ENCODE peak calls at places on chromosomes 6 and 20, in nine cellular contexts. P is cardiac muscle cell, R is DND-41, G is BE2C, I is GM12878, U is colonic mucosa, O is lower lobe of right lung, T is nephron progenitor cell, C is A549. A is an unnamed sample.

GRCh38 chr20:23625236-23625964 is 12.4 kb downstream of the CST3 start:
- DNase-seq in U (peak; percentile 12), I (no peak), G (no peak), T (no peak), C (no peak), P (peak; percentile 47), R (no peak), O (no peak), A (no peak)

GRCh38 chr6:16086970-16087369 is 41.9 kb upstream of the MYLIP start:
- DNase-seq in O (no peak), C (no peak), R (no peak), G (no peak), P (no peak), T (no peak), I (no peak), U (no peak), A (no peak)

GRCh38 chr20:2948968-2949367 is 75.7 kb downstream of the PTPRA start:
- DNase-seq in P (no peak), G (no peak), C (no peak), I (no peak), U (no peak), R (no peak), T (no peak), O (no peak), A (no peak)

GRCh38 chr6:90790696-90791095 is 203.8 kb upstream of the MAP3K7 start:
- DNase-seq in O (no peak), G (no peak), C (no peak), T (no peak), P (peak; percentile 30), R (no peak), U (no peak), I (no peak), A (no peak)

GRCh38 chr6:37624606-37625574 is 72.8 kb downstream of the MDGA1 start:
- DNase-seq in P (peak; percentile 53), U (peak; percentile 87), C (no peak), G (peak; percentile 78), O (peak; percentile 81), R (no peak), I (no peak), T (no peak), A (no peak)

GRCh38 chr6:109527989-109528388 is 45.0 kb upstream of the ZBTB24 start:
- DNase-seq in R (no peak), T (no peak), P (peak; percentile 15), U (no peak), O (no peak), I (no peak), G (no peak), C (peak; percentile 17), A (peak; percentile 19)

GRCh38 chr6:166308769-166309589 is 787 bp upstream of the PRR18 start:
- DNase-seq in C (no peak), T (no peak), U (no peak), G (no peak), O (no peak), I (no peak), R (no peak), P (no peak), A (no peak)

GRCh38 chr20:4730782-4731181 is 9.1 kb downstream of the PRND start:
- DNase-seq in U (no peak), O (no peak), I (no peak), C (no peak), R (peak; percentile 15), G (no peak), P (peak; percentile 48), T (peak; percentile 21), A (no peak)

GRCh38 chr20:33732166-33732970 is 572 bp downstream of the ZNF341 start:
- DNase-seq in U (peak; percentile 88), C (peak; percentile 89), I (peak; percentile 32), R (peak; percentile 91), G (peak; percentile 93), P (no peak), O (peak; percentile 93), T (no peak), A (peak; percentile 93)

GRCh38 chr6:14612016-14612415 is 494.4 kb downstream of the CD83 start:
- DNase-seq in R (no peak), T (no peak), I (no peak), U (no peak), O (no peak), C (no peak), P (peak; percentile 14), G (no peak), A (no peak)

GRCh38 chr6:14276667-14277404 is 159.3 kb downstream of the CD83 start:
- DNase-seq in T (no peak), U (no peak), C (no peak), G (no peak), R (peak; percentile 69), O (no peak), I (peak; percentile 54), P (no peak), A (peak; percentile 89)

GRCh38 chr20:8870652-8871051 is 198.2 kb upstream of the PLCB4 start:
- DNase-seq in P (no peak), G (no peak), U (no peak), C (no peak), O (no peak), T (no peak), I (no peak), R (no peak), A (no peak)

GRCh38 chr6:65818576-65818975 is 111.5 kb upstream of the EYS start:
- DNase-seq in T (no peak), R (no peak), P (no peak), C (no peak), I (no peak), O (no peak), U (no peak), G (no peak), A (no peak)

GRCh38 chr6:78810146-78810545 is 57.2 kb upstream of the IRAK1BP1 start:
- DNase-seq in U (peak; percentile 50), G (peak; percentile 20), P (peak; percentile 47), I (no peak), C (peak; percentile 23), T (peak; percentile 19), O (no peak), R (no peak), A (no peak)

GRCh38 chr20:57657537-57658446 is 37.6 kb upstream of the ZBP1 start:
- DNase-seq in G (no peak), U (peak; percentile 46), P (no peak), O (peak; percentile 65), C (no peak), I (no peak), T (no peak), R (peak; percentile 83), A (peak; percentile 16)

GRCh38 chr20:1741309-1742048 is 83.9 kb upstream of the SIRPG start:
- DNase-seq in R (no peak), P (no peak), C (no peak), O (no peak), I (no peak), G (no peak), U (no peak), T (no peak), A (no peak)

GRCh38 chr6:168155821-168156741 is 77.1 kb upstream of the FRMD1 start:
- DNase-seq in G (no peak), I (no peak), T (no peak), P (no peak), C (no peak), R (no peak), O (no peak), U (peak; percentile 41), A (no peak)

GRCh38 chr6:168156742-168157265 is 77.8 kb upstream of the FRMD1 start:
- DNase-seq in R (no peak), O (no peak), U (peak; percentile 18), T (no peak), P (no peak), C (no peak), G (no peak), I (no peak), A (no peak)

GRCh38 chr6:168152306-168152963 is 73.4 kb upstream of the FRMD1 start:
- DNase-seq in T (no peak), P (no peak), I (no peak), G (no peak), R (no peak), U (peak; percentile 12), O (no peak), C (no peak), A (no peak)

GRCh38 chr6:168155193-168155592 is 76.2 kb upstream of the FRMD1 start:
- DNase-seq in I (no peak), C (peak; percentile 48), R (no peak), G (no peak), P (peak; percentile 42), U (no peak), T (no peak), O (no peak), A (no peak)

GRCh38 chr6:168154263-168154917 is 75.4 kb upstream of the FRMD1 start:
- DNase-seq in C (no peak), U (peak; percentile 57), G (no peak), O (no peak), R (no peak), T (no peak), P (no peak), I (no peak), A (no peak)
- TF ChIP-seq CTCF in C (no peak), U (no peak), G (no peak), O (no peak), R (no peak), T (no peak), P (no peak), I (no peak), A (no peak)

GRCh38 chr6:101395345-101395744 is 1.8 kb downstream of the GRIK2 start:
- DNase-seq in P (no peak), R (no peak), O (no peak), U (no peak), C (no peak), I (no peak), G (no peak), T (no peak), A (no peak)
- TF ChIP-seq CTCF in P (peak; percentile 23), R (peak; percentile 17), O (no peak), U (no peak), C (no peak), I (no peak), G (peak; percentile 34), T (no peak), A (peak; percentile 50)

GRCh38 chr6:11784341-11784740 is 5.7 kb upstream of the ADTRP start:
- DNase-seq in P (no peak), I (no peak), G (no peak), O (no peak), R (no peak), C (no peak), U (no peak), T (no peak), A (no peak)
- TF ChIP-seq CTCF in P (no peak), I (no peak), G (no peak), O (no peak), R (no peak), C (no peak), U (no peak), T (no peak), A (no peak)

DNA sequence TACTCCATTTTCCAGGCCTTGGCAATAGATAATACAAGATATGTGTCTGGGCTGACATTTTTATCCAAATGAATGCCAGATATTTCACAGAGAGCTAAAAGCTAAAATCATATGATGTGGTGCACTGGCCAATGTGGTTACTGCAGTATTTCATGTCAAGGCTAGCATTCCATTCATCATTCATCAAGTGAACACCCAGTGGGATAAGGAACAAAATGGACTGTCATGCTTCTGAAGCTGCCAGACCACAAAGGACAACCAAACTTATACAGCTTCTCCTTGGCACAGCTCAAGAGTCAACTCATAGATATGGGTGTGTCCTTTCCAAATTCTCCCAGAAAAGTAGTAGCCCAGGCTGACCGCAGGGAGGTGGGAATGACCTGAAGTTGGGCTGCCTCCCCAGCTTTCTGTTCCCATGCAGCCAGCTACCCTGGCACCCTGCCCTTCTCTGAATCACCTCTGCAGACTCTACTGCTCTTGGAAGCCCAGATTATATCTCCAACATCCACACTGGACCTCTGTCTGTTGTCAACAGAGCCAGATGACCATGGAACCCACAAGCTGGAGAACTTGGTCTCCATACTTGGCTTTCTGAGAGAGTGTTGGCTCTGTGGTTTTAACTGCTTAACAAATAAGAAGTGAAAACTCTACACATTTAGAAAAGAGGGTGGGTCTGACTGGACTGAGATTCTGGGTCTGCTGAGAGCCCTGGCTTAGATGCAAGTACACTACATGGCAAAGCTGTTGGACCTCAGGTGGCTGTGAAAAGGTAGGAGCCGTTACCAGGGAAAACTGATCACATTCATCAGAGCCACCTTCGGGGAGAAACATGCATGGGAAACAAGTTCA is 122.8 kb downstream of the ALDH8A1 start:
- DNase-seq in I (no peak), T (no peak), G (peak; percentile 47), C (no peak), P (peak; percentile 99), R (no peak), O (no peak), U (no peak), A (no peak)
- TF ChIP-seq CTCF in I (no peak), T (no peak), G (no peak), C (no peak), P (peak; percentile 42), R (no peak), O (no peak), U (no peak), A (no peak)

A was measured in OCI-LY7.